ENCODE peak calls at places on chromosomes 2 and 18, in four cellular contexts. L, C, S and H are unnamed samples.

GRCh38 chr2:117027646-117028045 is 786.8 kb upstream of the DDX18 start:
- DNase-seq in S (no peak), C (no peak), L (no peak), H (no peak)

GRCh38 chr2:231687133-231687852 is 21.0 kb upstream of the PTMA start:
- DNase-seq in L (peak; percentile 86), S (no peak), C (peak; percentile 78), H (peak; percentile 83)

GRCh38 chr2:133863106-133863800 is 295.0 kb upstream of the NCKAP5 start:
- DNase-seq in C (no peak), L (no peak), S (no peak), H (no peak)

GRCh38 chr2:154484338-154485099 is 214.0 kb upstream of the KCNJ3 start:
- DNase-seq in S (no peak), C (no peak), L (no peak), H (no peak)

GRCh38 chr2:28366149-28366495 is 26.5 kb upstream of the FOSL2 start:
- DNase-seq in C (no peak), S (no peak), L (no peak), H (no peak)

GRCh38 chr18:57430166-57430958 is 4.8 kb upstream of the ONECUT2 start:
- DNase-seq in S (no peak), C (peak; percentile 23), L (no peak), H (no peak)

GRCh38 chr2:129191530-129191929 is 787.9 kb upstream of the RAB6C start:
- DNase-seq in C (peak; percentile 20), S (peak; percentile 44), L (no peak), H (no peak)

GRCh38 chr18:69400253-69400975 is at the start of gene DOK6:
- DNase-seq in L (peak; percentile 86), S (peak; percentile 19), C (peak; percentile 81), H (peak; percentile 64)

GRCh38 chr18:57062841-57063240 is 84.0 kb upstream of the BOD1L2 start:
- DNase-seq in C (no peak), S (no peak), L (no peak), H (no peak)

GRCh38 chr2:126787278-126787677 is 111.4 kb upstream of the TEX51 start:
- DNase-seq in C (no peak), S (no peak), L (peak; percentile 54), H (peak; percentile 29)

GRCh38 chr18:63119647-63120046 is 199.9 kb downstream of the BCL2 start:
- DNase-seq in C (no peak), S (no peak), L (no peak), H (no peak)

GRCh38 chr2:219631925-219632757 is 4.7 kb downstream of the SLC4A3 start:
- DNase-seq in S (no peak), L (peak; percentile 83), C (no peak), H (no peak)

GRCh38 chr2:230981704-230982103 is 14.2 kb upstream of the SPATA3 start:
- DNase-seq in L (no peak), S (no peak), C (no peak), H (peak; percentile 18)

GRCh38 chr2:231047270-231047921 is 9.3 kb upstream of the PSMD1 start:
- DNase-seq in L (no peak), S (no peak), C (no peak), H (no peak)

GRCh38 chr2:226619707-226620106 is 179.9 kb downstream of the IRS1 start:
- DNase-seq in L (no peak), S (no peak), C (no peak), H (no peak)

GRCh38 chr18:77472486-77472885 is 222.8 kb downstream of the GALR1 start:
- DNase-seq in C (no peak), L (no peak), S (no peak), H (no peak)

GRCh38 chr18:60064271-60064670 is 164.5 kb downstream of the PMAIP1 start:
- DNase-seq in C (no peak), S (peak; percentile 62), L (no peak), H (no peak)

GRCh38 chr18:59959606-59960005 is 59.8 kb downstream of the PMAIP1 start:
- DNase-seq in C (no peak), L (no peak), S (no peak), H (no peak)

GRCh38 chr2:209977386-209978239 is 24.8 kb upstream of the RPE start:
- DNase-seq in L (no peak), C (no peak), S (peak; percentile 9), H (no peak)

GRCh38 chr2:109185338-109185737 is 56.3 kb downstream of the SH3RF3 start:
- DNase-seq in C (no peak), S (peak; percentile 41), L (no peak), H (peak; percentile 82)

GRCh38 chr2:141618457-141618856 is 512.4 kb downstream of the LRP1B start:
- DNase-seq in L (no peak), C (no peak), S (no peak), H (no peak)

GRCh38 chr2:189601043-189601442 is 20.5 kb upstream of the SLC40A1 start:
- DNase-seq in C (no peak), S (peak; percentile 59), L (no peak), H (no peak)

GRCh38 chr2:177753682-177754475 is 318.7 kb downstream of the PDE11A start:
- DNase-seq in C (peak; percentile 20), L (peak; percentile 93), S (peak; percentile 20), H (peak; percentile 87)

GRCh38 chr2:30127016-30127893 is 19.6 kb upstream of the YPEL5 start:
- DNase-seq in C (no peak), S (peak; percentile 30), L (no peak), H (no peak)

GRCh38 chr2:191811807-191812602 is 34.9 kb downstream of the CAVIN2 start:
- DNase-seq in L (no peak), S (peak; percentile 38), C (peak; percentile 61), H (peak; percentile 73)